ENCODE peak calls at places on chromosomes 12 and 14, in ten cellular contexts. E is nephron progenitor cell; T is stimulated activated CD4-positive, alpha-beta T cell treated with anti-CD3 and anti-CD28 coated beads, TNF-alpha, amount 100 ng/mL, for 4 hours; S is stomach; N is foreskin keratinocyte; D is H9; Y is LoVo; U is B cell; X is memory B cell; A is tibial artery. H is an unnamed sample.

GRCh38 chr12:95959107-95959506 is 16.0 kb downstream of the AMDHD1 start:
- DNase-seq in Y (no peak), N (no peak), E (no peak), S (no peak), A (no peak), D (no peak), X (no peak), T (no peak), U (no peak), H (peak)

GRCh38 chr14:59278111-59278510 is 89.6 kb downstream of the DAAM1 start:
- DNase-seq in N (peak), X (no peak), A (no peak), Y (peak), S (no peak), T (no peak), E (no peak), D (no peak), U (no peak), H (peak)

GRCh38 chr12:128133321-128134050 is 133.5 kb upstream of the TMEM132C start:
- DNase-seq in X (no peak), N (no peak), A (no peak), T (no peak), U (no peak), E (peak), S (no peak), D (no peak), Y (no peak), H (no peak)

GRCh38 chr14:53055003-53055402 is 98.1 kb downstream of the DDHD1 start:
- DNase-seq in X (no peak), S (no peak), D (no peak), Y (peak), E (no peak), N (peak), A (no peak), T (no peak), U (no peak), H (peak)

GRCh38 chr12:51323966-51324895 is at the start of gene BIN2:
- DNase-seq in E (no peak), S (peak), T (peak), X (peak), D (no peak), U (peak), N (no peak), Y (no peak), A (peak), H (no peak)

GRCh38 chr14:38553586-38553985 is 297.7 kb upstream of the CLEC14A start:
- DNase-seq in N (no peak), Y (no peak), S (no peak), U (no peak), E (no peak), X (no peak), D (no peak), A (no peak), T (no peak), H (no peak)

GRCh38 chr12:92546259-92546825 is 156.4 kb upstream of the PLEKHG7 start:
- DNase-seq in E (no peak), A (no peak), N (no peak), X (no peak), Y (no peak), D (no peak), T (no peak), S (no peak), U (no peak), H (no peak)

GRCh38 chr12:98998697-98999299 is 353.7 kb downstream of the APAF1 start:
- DNase-seq in A (no peak), S (no peak), U (no peak), N (peak), X (no peak), T (no peak), D (no peak), E (peak), Y (peak), H (peak)

GRCh38 chr14:104103061-104104005 is 17.8 kb downstream of the ASPG start:
- DNase-seq in T (no peak), A (no peak), N (no peak), D (peak), S (no peak), U (no peak), E (peak), X (no peak), Y (no peak), H (no peak)

GRCh38 chr14:101767618-101768362 is 6.3 kb downstream of the PPP2R5C start:
- DNase-seq in D (no peak), S (no peak), U (no peak), E (no peak), T (no peak), N (no peak), Y (no peak), A (no peak), X (no peak), H (no peak)

GRCh38 chr12:15719230-15719629 is 70.0 kb downstream of the EPS8 start:
- DNase-seq in T (no peak), D (no peak), Y (no peak), N (peak), E (no peak), U (no peak), X (no peak), A (no peak), S (no peak), H (no peak)

GRCh38 chr14:31484754-31485153 is 3.1 kb downstream of the GPR33 start:
- DNase-seq in X (no peak), Y (no peak), T (no peak), A (no peak), U (no peak), N (no peak), S (no peak), D (no peak), E (no peak), H (no peak)

GRCh38 chr12:122354958-122355641 is 67.4 kb downstream of the CLIP1 start:
- DNase-seq in A (no peak), N (no peak), E (no peak), T (no peak), X (no peak), U (no peak), D (no peak), S (no peak), Y (no peak), H (no peak)

GRCh38 chr14:105860615-105861580 is 334.5 kb downstream of the TMEM121 start:
- DNase-seq in X (peak), T (no peak), E (no peak), N (no peak), Y (no peak), U (no peak), A (peak), S (peak), D (no peak), H (no peak)

GRCh38 chr14:82055511-82055910 is 521.9 kb upstream of the SEL1L start:
- DNase-seq in E (no peak), D (no peak), A (no peak), T (no peak), Y (no peak), N (no peak), U (no peak), X (no peak), S (no peak), H (no peak)

GRCh38 chr12:41364211-41364610 is 176.1 kb downstream of the PDZRN4 start:
- DNase-seq in A (no peak), S (no peak), N (no peak), U (no peak), Y (no peak), X (no peak), E (no peak), T (no peak), D (no peak), H (no peak)

GRCh38 chr12:100651108-100651507 is 77.6 kb downstream of the GAS2L3 start:
- DNase-seq in A (no peak), D (no peak), N (no peak), T (no peak), Y (no peak), U (no peak), X (no peak), E (no peak), S (no peak), H (no peak)

GRCh38 chr12:6188954-6189353 is 11.2 kb upstream of the CD9 start:
- DNase-seq in D (no peak), N (no peak), U (no peak), S (no peak), A (no peak), X (no peak), T (no peak), E (no peak), Y (no peak), H (no peak)

GRCh38 chr12:28025821-28026505 is 53.4 kb upstream of the PTHLH start:
- DNase-seq in U (no peak), E (no peak), S (no peak), Y (no peak), T (no peak), D (no peak), N (peak), X (no peak), A (no peak), H (no peak)

GRCh38 chr14:71355324-71356201 is 448.3 kb downstream of the PCNX1 start:
- DNase-seq in X (no peak), E (no peak), S (peak), T (no peak), D (no peak), Y (no peak), A (peak), N (peak), U (peak), H (peak)

GRCh38 chr12:26546535-26547314 is 286.3 kb downstream of the ITPR2 start:
- DNase-seq in Y (no peak), E (no peak), S (no peak), X (no peak), A (no peak), T (no peak), D (no peak), N (no peak), U (no peak), H (no peak)

GRCh38 chr14:58395815-58396626 is at the start of gene TOMM20L:
- DNase-seq in U (peak), A (peak), X (peak), S (peak), Y (peak), D (peak), T (peak), E (peak), N (peak), H (peak)

GRCh38 chr14:93079865-93080403 is 35.8 kb downstream of the ITPK1 start:
- DNase-seq in U (no peak), E (no peak), X (no peak), T (no peak), A (no peak), D (no peak), Y (no peak), N (no peak), S (no peak), H (no peak)

GRCh38 chr14:52312872-52313492 is 1.1 kb upstream of the PTGER2 start:
- DNase-seq in D (no peak), X (no peak), U (no peak), S (no peak), E (no peak), N (no peak), A (no peak), Y (no peak), T (no peak), H (no peak)

GRCh38 chr14:103296007-103296406 is 38.0 kb upstream of the EIF5 start:
- DNase-seq in D (no peak), S (no peak), U (no peak), Y (peak), X (no peak), N (no peak), T (no peak), A (no peak), E (no peak), H (no peak)

GRCh38 chr12:109111775-109112491 is 4.5 kb upstream of the ACACB start:
- DNase-seq in D (peak), X (peak), E (peak), Y (peak), A (peak), U (no peak), T (peak), S (peak), N (peak), H (peak)

GRCh38 chr14:54597795-54598443 is 31.0 kb downstream of the SAMD4A start:
- DNase-seq in U (no peak), N (peak), D (no peak), Y (no peak), E (no peak), T (no peak), S (no peak), A (no peak), X (no peak), H (no peak)

GRCh38 chr14:103144085-103144484 is 20.8 kb downstream of the TNFAIP2 start:
- DNase-seq in A (no peak), E (no peak), S (no peak), T (no peak), X (no peak), D (no peak), Y (peak), U (no peak), N (peak), H (peak)

GRCh38 chr14:106436310-106436905 is 910.0 kb downstream of the TMEM121 start:
- DNase-seq in X (peak), U (peak), D (no peak), E (peak), N (no peak), Y (peak), S (no peak), T (peak), A (no peak), H (peak)

GRCh38 chr14:52043690-52044089 is 25.2 kb downstream of the NID2 start:
- DNase-seq in T (no peak), E (peak), X (peak), U (no peak), D (peak), Y (peak), S (peak), A (no peak), N (no peak), H (peak)

GRCh38 chr12:8482446-8483080 is 26.8 kb downstream of the CLEC6A start:
- DNase-seq in X (no peak), Y (no peak), A (no peak), E (no peak), U (no peak), D (no peak), N (no peak), T (no peak), S (no peak), H (no peak)

GRCh38 chr12:75260316-75260715 is 50.7 kb upstream of the KCNC2 start:
- DNase-seq in X (no peak), E (no peak), N (peak), S (no peak), Y (no peak), D (no peak), A (no peak), T (no peak), U (no peak), H (no peak)

GRCh38 chr12:117513353-117513752 is 151.9 kb upstream of the NOS1 start:
- DNase-seq in E (no peak), T (no peak), Y (no peak), A (no peak), U (no peak), N (no peak), X (no peak), S (peak), D (no peak), H (no peak)

GRCh38 chr12:53820503-53820902 is 68.7 kb upstream of the CISTR start:
- DNase-seq in Y (peak), T (no peak), U (no peak), X (no peak), E (no peak), N (peak), A (no peak), D (no peak), S (no peak), H (peak)

GRCh38 chr12:78697817-78698415 is 166.7 kb upstream of the SYT1 start:
- DNase-seq in Y (no peak), S (no peak), U (no peak), N (peak), X (no peak), E (no peak), D (no peak), T (no peak), A (no peak), H (peak)

GRCh38 chr14:102579696-102580551 is 12.5 kb upstream of the RCOR1 start:
- DNase-seq in E (no peak), S (no peak), X (no peak), U (no peak), A (no peak), D (no peak), Y (no peak), N (peak), T (no peak), H (no peak)

GRCh38 chr12:21642707-21643389 is 14.8 kb downstream of the LDHB start:
- DNase-seq in E (no peak), T (no peak), X (no peak), A (no peak), Y (no peak), S (no peak), U (no peak), D (no peak), N (peak), H (no peak)